ENCODE peak calls at places on chromosomes 16 and 17, in four cellular contexts. V is IMR-90, G is H1, U is H9. Z is an unnamed sample.

GRCh38 chr17:1119924-1120323 is 59.9 kb downstream of the ABR start:
- DNase-seq in U (no peak), G (no peak), V (no peak), Z (no peak)

GRCh38 chr16:2532494-2533141 is 1.4 kb upstream of the CEMP1 start:
- DNase-seq in G (no peak), U (peak; percentile 88), V (peak; percentile 34), Z (peak; percentile 48)

GRCh38 chr16:47037396-47037745 is 63.9 kb upstream of the DNAJA2 start:
- DNase-seq in G (no peak), V (no peak), U (peak; percentile 42), Z (no peak)

GRCh38 chr17:15446036-15446435 is 21.4 kb downstream of the CDRT4 start:
- DNase-seq in G (no peak), U (peak; percentile 80), V (no peak), Z (peak; percentile 57)

GRCh38 chr16:718389-718788 is 2.6 kb upstream of the ANTKMT start:
- DNase-seq in U (no peak), G (no peak), V (no peak), Z (no peak)

GRCh38 chr17:47812146-47812920 is 9.3 kb downstream of the OSBPL7 start:
- DNase-seq in U (peak; percentile 24), V (no peak), G (no peak), Z (no peak)

GRCh38 chr16:65125322-65125721 is 3.5 kb upstream of the CDH11 start:
- DNase-seq in V (peak; percentile 30), U (no peak), G (no peak), Z (no peak)

GRCh38 chr17:59725691-59726090 is 18.2 kb downstream of the VMP1 start:
- DNase-seq in U (no peak), V (no peak), G (no peak), Z (no peak)

GRCh38 chr17:49404371-49404770 is 10.3 kb downstream of the PHB1 start:
- DNase-seq in U (no peak), G (no peak), V (no peak), Z (no peak)

GRCh38 chr16:72537684-72538083 is 365.7 kb upstream of the PMFBP1 start:
- DNase-seq in G (no peak), V (peak; percentile 56), U (no peak), Z (no peak)

GRCh38 chr16:64455275-64455674 is 666.6 kb downstream of the CDH11 start:
- DNase-seq in V (peak; percentile 53), G (no peak), U (no peak), Z (no peak)

GRCh38 chr16:20611350-20611902 is 35.3 kb upstream of the ACSM2B start:
- DNase-seq in V (no peak), U (no peak), G (no peak), Z (no peak)

GRCh38 chr16:86343111-86343642 is 167.2 kb upstream of the FOXF1 start:
- DNase-seq in U (no peak), V (peak; percentile 89), G (no peak), Z (no peak)
- H2BK120ac ChIP-seq in U (no peak overlapping the region), V (peak overlapping the region; percentile 94), G (no peak overlapping the region), Z (peak overlapping the region; percentile 29)

GRCh38 chr17:71378036-71378435 is 742.8 kb upstream of the SOX9 start:
- DNase-seq in U (no peak), V (no peak), G (no peak), Z (no peak)

GRCh38 chr17:71378741-71379140 is 742.1 kb upstream of the SOX9 start:
- DNase-seq in U (no peak), G (no peak), V (no peak), Z (no peak)

GRCh38 chr17:71380535-71380934 is 740.3 kb upstream of the SOX9 start:
- DNase-seq in V (peak; percentile 20), U (no peak), G (no peak), Z (no peak)

GRCh38 chr17:71379512-71379911 is 741.3 kb upstream of the SOX9 start:
- DNase-seq in V (no peak), G (no peak), U (no peak), Z (no peak)

DNA sequence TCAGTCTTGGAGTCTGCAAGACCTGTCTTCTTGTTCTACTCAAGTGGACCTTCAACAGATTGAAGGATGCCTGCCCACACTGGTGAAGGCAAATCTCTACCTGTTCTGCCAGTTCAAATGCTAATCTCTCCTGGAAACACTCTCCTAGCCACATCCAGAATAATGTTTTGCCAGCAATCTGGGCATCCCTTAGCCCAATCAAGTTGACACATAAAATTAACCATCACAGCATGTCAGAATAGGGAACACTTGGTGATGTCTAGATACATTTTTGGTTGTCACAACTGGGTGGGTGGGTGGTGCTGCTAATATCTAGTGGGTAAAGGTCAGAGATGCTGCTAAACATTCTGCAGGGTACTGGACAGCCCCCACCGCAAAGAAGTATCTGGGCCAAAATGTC is 744.9 kb upstream of the SOX9 start:
- DNase-seq in V (no peak), G (no peak), U (no peak), Z (no peak)
- H4K5ac ChIP-seq in V (no peak overlapping the region), G (no peak overlapping the region), U (no peak overlapping the region), Z (no peak overlapping the region)

GRCh38 chr16:55822280-55822810 is 10.6 kb downstream of the CES1 start:
- DNase-seq in V (no peak), G (no peak), U (no peak), Z (no peak)
- H2BK5ac ChIP-seq in V (no peak overlapping the region), G (no peak overlapping the region), U (no peak overlapping the region), Z (no peak overlapping the region)

GRCh38 chr16:89268585-89268984 is 51.1 kb downstream of the ZNF778 start:
- DNase-seq in G (no peak), U (no peak), V (no peak), Z (no peak)

GRCh38 chr16:89268987-89269735 is 51.7 kb downstream of the ZNF778 start:
- DNase-seq in G (no peak), V (peak; percentile 50), U (peak; percentile 13), Z (no peak)

GRCh38 chr16:89265647-89266046 is 48.1 kb downstream of the ZNF778 start:
- DNase-seq in V (no peak), G (no peak), U (no peak), Z (no peak)

GRCh38 chr16:89264800-89265550 is 47.5 kb downstream of the ZNF778 start:
- DNase-seq in V (no peak), U (no peak), G (no peak), Z (no peak)

GRCh38 chr16:89266521-89267134 is 49.1 kb downstream of the ZNF778 start:
- DNase-seq in U (no peak), V (no peak), G (no peak), Z (no peak)
- H2BK120ac ChIP-seq in U (no peak overlapping the region), V (no peak overlapping the region), G (no peak overlapping the region), Z (no peak overlapping the region)

GRCh38 chr16:50761276-50761675 is 19.4 kb downstream of the CYLD start:
- DNase-seq in V (no peak), U (no peak), G (no peak), Z (no peak)

GRCh38 chr16:50752481-50753235 is 10.8 kb downstream of the CYLD start:
- DNase-seq in G (no peak), U (no peak), V (no peak), Z (no peak)

GRCh38 chr16:50762241-50762640 is 20.4 kb downstream of the CYLD start:
- DNase-seq in G (no peak), U (no peak), V (peak; percentile 36), Z (no peak)

GRCh38 chr16:50751528-50751927 is 9.6 kb downstream of the CYLD start:
- DNase-seq in G (no peak), V (no peak), U (no peak), Z (no peak)

DNA sequence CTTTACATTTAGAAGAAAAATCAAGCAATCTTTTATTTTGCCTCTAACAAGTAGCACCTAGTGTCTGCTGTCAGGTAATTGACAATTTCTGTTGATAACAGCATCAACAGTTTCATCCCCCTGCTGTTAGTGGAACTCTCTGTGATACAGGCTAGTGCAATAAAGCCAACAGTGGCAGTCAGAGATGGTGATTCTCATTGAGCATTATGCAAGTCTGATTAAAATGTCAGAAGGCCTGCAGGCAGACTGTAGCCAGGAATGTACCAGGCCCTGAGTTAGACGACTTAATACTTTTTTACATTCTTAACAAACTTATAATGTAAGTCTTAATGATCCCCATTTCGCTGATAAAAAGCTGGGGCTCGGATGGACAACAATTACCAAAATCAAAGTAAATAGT is 14.6 kb downstream of the CYLD start:
- DNase-seq in G (no peak), U (no peak), V (no peak), Z (peak; percentile 46)
- H4K5ac ChIP-seq in G (no peak overlapping the region), U (no peak overlapping the region), V (no peak overlapping the region), Z (no peak overlapping the region)

GRCh38 chr17:7556627-7557026 is 1.9 kb upstream of the TNFSF13 start:
- DNase-seq in V (no peak), G (no peak), U (no peak), Z (no peak)
- H2BK5ac ChIP-seq in V (no peak overlapping the region), G (no peak overlapping the region), U (no peak overlapping the region), Z (no peak overlapping the region)